ENCODE peak calls at places on chromosomes 16 and 17, in six cellular contexts. One of them, this sample, is unnamed.

GRCh38 chr16:68287276-68288251 is 23.2 kb downstream of the SLC7A6OS start:
- DNase-seq in H1: no peak
- DNase-seq in GM12878: no peak
- DNase-seq in HepG2: no peak
- DNase-seq in A549: no peak
- DNase-seq in SK-N-SH: no peak
- DNase-seq in this sample: no peak

GRCh38 chr16:84361546-84361945 is 6.8 kb upstream of the ATP2C2 start:
- DNase-seq in A549: no peak
- DNase-seq in H1: no peak
- DNase-seq in GM12878: no peak
- DNase-seq in SK-N-SH: no peak
- DNase-seq in HepG2: no peak
- DNase-seq in this sample: no peak

GRCh38 chr16:4814046-4814445 is 11.6 kb upstream of the ROGDI start:
- DNase-seq in HepG2: no peak
- DNase-seq in H1: no peak
- DNase-seq in GM12878: no peak
- DNase-seq in A549: no peak
- DNase-seq in SK-N-SH: no peak
- DNase-seq in this sample: no peak

GRCh38 chr16:14509055-14509454 is 121.0 kb downstream of the PARN start:
- DNase-seq in SK-N-SH: no peak
- DNase-seq in H1: no peak
- DNase-seq in GM12878: no peak
- DNase-seq in HepG2: peak; percentile 68
- DNase-seq in A549: peak; percentile 62
- DNase-seq in this sample: no peak

GRCh38 chr16:10120953-10121352 is 61.3 kb downstream of the GRIN2A start:
- DNase-seq in GM12878: no peak
- DNase-seq in H1: no peak
- DNase-seq in HepG2: no peak
- DNase-seq in SK-N-SH: no peak
- DNase-seq in A549: no peak
- DNase-seq in this sample: no peak

GRCh38 chr17:40548491-40548981 is 16.7 kb downstream of the CCR7 start:
- DNase-seq in H1: no peak
- DNase-seq in SK-N-SH: no peak
- DNase-seq in HepG2: no peak
- DNase-seq in GM12878: no peak
- DNase-seq in A549: no peak
- DNase-seq in this sample: no peak

GRCh38 chr16:62213763-62214162 is 177.5 kb upstream of the CDH8 start:
- DNase-seq in H1: peak; percentile 60
- DNase-seq in SK-N-SH: no peak
- DNase-seq in GM12878: no peak
- DNase-seq in A549: no peak
- DNase-seq in HepG2: peak; percentile 29
- DNase-seq in this sample: no peak

GRCh38 chr17:81510798-81511549 is 1.6 kb downstream of the ACTG1 start:
- DNase-seq in SK-N-SH: no peak
- DNase-seq in HepG2: no peak
- DNase-seq in A549: no peak
- DNase-seq in H1: no peak
- DNase-seq in GM12878: no peak
- DNase-seq in this sample: no peak

GRCh38 chr16:19130852-19131808 is 17.4 kb downstream of the ITPRIPL2 start:
- DNase-seq in GM12878: no peak
- DNase-seq in HepG2: no peak
- DNase-seq in SK-N-SH: no peak
- DNase-seq in H1: no peak
- DNase-seq in A549: no peak
- DNase-seq in this sample: peak; percentile 40

GRCh38 chr17:2580641-2581040 is 12.8 kb upstream of the PAFAH1B1 start:
- DNase-seq in H1: no peak
- DNase-seq in A549: no peak
- DNase-seq in HepG2: no peak
- DNase-seq in GM12878: no peak
- DNase-seq in SK-N-SH: no peak
- DNase-seq in this sample: no peak

GRCh38 chr17:73555199-73555810 is 88.9 kb downstream of the SDK2 start:
- DNase-seq in HepG2: no peak
- DNase-seq in H1: no peak
- DNase-seq in SK-N-SH: no peak
- DNase-seq in A549: no peak
- DNase-seq in GM12878: no peak
- DNase-seq in this sample: no peak

GRCh38 chr16:3223913-3224515 is 10.9 kb downstream of the ZNF200 start:
- DNase-seq in A549: no peak
- DNase-seq in H1: no peak
- DNase-seq in HepG2: no peak
- DNase-seq in GM12878: no peak
- DNase-seq in SK-N-SH: no peak
- DNase-seq in this sample: no peak

GRCh38 chr16:80614908-80615696 is 74.3 kb downstream of the DYNLRB2 start:
- DNase-seq in GM12878: no peak
- DNase-seq in A549: peak; percentile 53
- DNase-seq in SK-N-SH: no peak
- DNase-seq in HepG2: no peak
- DNase-seq in H1: peak; percentile 10
- DNase-seq in this sample: peak; percentile 25

GRCh38 chr17:12739500-12739899 is 49.8 kb upstream of the ARHGAP44 start:
- DNase-seq in A549: no peak
- DNase-seq in SK-N-SH: no peak
- DNase-seq in GM12878: no peak
- DNase-seq in H1: no peak
- DNase-seq in HepG2: no peak
- DNase-seq in this sample: no peak

GRCh38 chr17:7838291-7839075 is 4.5 kb downstream of the KDM6B start:
- DNase-seq in H1: no peak
- DNase-seq in HepG2: peak; percentile 41
- DNase-seq in GM12878: no peak
- DNase-seq in SK-N-SH: peak; percentile 71
- DNase-seq in A549: no peak
- DNase-seq in this sample: peak; percentile 27

GRCh38 chr16:68605746-68606145 is 39.4 kb upstream of the CDH3 start:
- DNase-seq in A549: no peak
- DNase-seq in HepG2: no peak
- DNase-seq in H1: no peak
- DNase-seq in SK-N-SH: no peak
- DNase-seq in GM12878: no peak
- DNase-seq in this sample: no peak

GRCh38 chr17:80096531-80097306 is 4.7 kb upstream of the GAA start:
- DNase-seq in GM12878: no peak
- DNase-seq in A549: no peak
- DNase-seq in H1: peak; percentile 37
- DNase-seq in SK-N-SH: peak; percentile 91
- DNase-seq in HepG2: no peak
- DNase-seq in this sample: no peak

GRCh38 chr17:7634384-7634783 is 4.4 kb downstream of the SHBG start:
- DNase-seq in GM12878: no peak
- DNase-seq in SK-N-SH: peak; percentile 89
- DNase-seq in A549: peak; percentile 87
- DNase-seq in HepG2: no peak
- DNase-seq in H1: peak; percentile 87
- DNase-seq in this sample: peak; percentile 78

GRCh38 chr16:80034948-80035700 is 434.6 kb upstream of the MAF start:
- DNase-seq in SK-N-SH: no peak
- DNase-seq in HepG2: no peak
- DNase-seq in H1: no peak
- DNase-seq in GM12878: no peak
- DNase-seq in A549: no peak
- DNase-seq in this sample: no peak

GRCh38 chr17:7004398-7005253 is 7.8 kb upstream of the RNASEK start:
- DNase-seq in GM12878: peak; percentile 26
- DNase-seq in HepG2: peak; percentile 76
- DNase-seq in H1: peak; percentile 53
- DNase-seq in SK-N-SH: peak; percentile 70
- DNase-seq in A549: peak; percentile 84
- DNase-seq in this sample: peak; percentile 43

GRCh38 chr16:29697391-29697790 is 18.4 kb downstream of the QPRT start:
- DNase-seq in H1: no peak
- DNase-seq in A549: no peak
- DNase-seq in SK-N-SH: no peak
- DNase-seq in GM12878: no peak
- DNase-seq in HepG2: no peak
- DNase-seq in this sample: no peak

GRCh38 chr17:45696442-45696841 is 87.7 kb upstream of the CRHR1 start:
- DNase-seq in A549: no peak
- DNase-seq in SK-N-SH: no peak
- DNase-seq in GM12878: no peak
- DNase-seq in H1: no peak
- DNase-seq in HepG2: no peak
- DNase-seq in this sample: no peak

GRCh38 chr17:6755731-6756184 is at the start of gene XAF1:
- DNase-seq in GM12878: peak; percentile 40
- DNase-seq in HepG2: no peak
- DNase-seq in SK-N-SH: no peak
- DNase-seq in H1: no peak
- DNase-seq in A549: no peak
- DNase-seq in this sample: no peak

GRCh38 chr17:9912146-9913099 is 7.4 kb upstream of the RCVRN start:
- DNase-seq in SK-N-SH: no peak
- DNase-seq in GM12878: no peak
- DNase-seq in HepG2: no peak
- DNase-seq in H1: no peak
- DNase-seq in A549: no peak
- DNase-seq in this sample: no peak

GRCh38 chr17:65656390-65657250 is 95.2 kb upstream of the AXIN2 start:
- DNase-seq in SK-N-SH: no peak
- DNase-seq in GM12878: peak; percentile 39
- DNase-seq in HepG2: peak; percentile 80
- DNase-seq in H1: no peak
- DNase-seq in A549: no peak
- DNase-seq in this sample: no peak

GRCh38 chr16:21638573-21638975 is 13.8 kb downstream of the IGSF6 start:
- DNase-seq in H1: no peak
- DNase-seq in SK-N-SH: no peak
- DNase-seq in HepG2: peak; percentile 91
- DNase-seq in A549: no peak
- DNase-seq in GM12878: no peak
- DNase-seq in this sample: no peak

GRCh38 chr17:732788-733720 is 658 bp downstream of the TLCD3A start:
- DNase-seq in H1: peak; percentile 69
- DNase-seq in HepG2: no peak
- DNase-seq in SK-N-SH: peak; percentile 82
- DNase-seq in A549: no peak
- DNase-seq in GM12878: no peak
- DNase-seq in this sample: peak; percentile 34

GRCh38 chr17:72588561-72588960 is 467.7 kb downstream of the SOX9 start:
- DNase-seq in A549: no peak
- DNase-seq in GM12878: no peak
- DNase-seq in SK-N-SH: no peak
- DNase-seq in HepG2: no peak
- DNase-seq in H1: no peak
- DNase-seq in this sample: no peak

GRCh38 chr16:9695152-9695551 is 487.1 kb downstream of the GRIN2A start:
- DNase-seq in A549: no peak
- DNase-seq in GM12878: no peak
- DNase-seq in HepG2: no peak
- DNase-seq in SK-N-SH: no peak
- DNase-seq in H1: no peak
- DNase-seq in this sample: no peak

GRCh38 chr17:63378411-63379076 is 67.6 kb downstream of the CYB561 start:
- DNase-seq in HepG2: no peak
- DNase-seq in SK-N-SH: peak; percentile 55
- DNase-seq in H1: no peak
- DNase-seq in GM12878: no peak
- DNase-seq in A549: no peak
- DNase-seq in this sample: no peak
- TF ChIP-seq CHD2 in HepG2: no peak
- TF ChIP-seq CHD2 in SK-N-SH: peak; percentile 93
- TF ChIP-seq CHD2 in H1: no peak
- TF ChIP-seq CHD2 in GM12878: no peak
- TF ChIP-seq CHD2 in A549: no peak
- TF ChIP-seq CHD2 in this sample: no peak

DNA sequence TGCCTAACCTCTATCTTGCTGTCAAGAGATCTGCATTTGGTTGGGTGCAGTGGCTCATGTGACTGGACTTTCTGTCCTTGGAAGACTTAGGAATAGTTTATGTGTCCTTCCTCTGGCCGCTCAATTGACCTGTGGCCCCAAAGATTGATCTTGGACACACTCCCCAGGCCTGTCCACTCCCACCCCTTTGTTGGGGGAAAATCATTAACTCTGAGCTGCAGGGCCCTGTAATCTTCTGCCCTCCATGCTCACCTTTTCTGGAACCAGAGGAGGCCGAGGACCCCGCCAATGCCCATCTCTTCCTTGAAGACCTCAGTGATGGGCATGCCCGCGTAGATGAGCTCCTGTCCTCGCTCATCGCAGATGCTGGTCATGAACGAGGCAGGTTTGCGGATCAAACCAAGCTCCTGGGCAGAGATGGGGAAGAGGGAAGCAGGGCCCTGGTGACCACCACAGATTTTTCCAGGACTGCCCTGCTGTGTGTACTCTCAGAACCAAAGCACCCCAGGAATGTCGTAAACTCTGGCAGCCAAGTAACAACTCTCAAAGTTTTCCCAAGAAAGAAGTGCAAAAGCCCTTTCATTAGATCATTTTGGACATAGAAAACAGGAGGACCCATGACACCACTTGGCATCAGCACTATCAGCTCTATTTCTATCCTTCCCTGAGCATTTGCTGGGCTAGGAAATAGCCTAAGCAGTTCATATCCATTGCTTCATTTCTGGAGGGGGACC is 8.5 kb upstream of the KLHL11 start:
- DNase-seq in HepG2: no peak
- DNase-seq in A549: no peak
- DNase-seq in GM12878: no peak
- DNase-seq in H1: no peak
- DNase-seq in SK-N-SH: no peak
- DNase-seq in this sample: no peak
- TF ChIP-seq CHD2 in HepG2: no peak
- TF ChIP-seq CHD2 in A549: no peak
- TF ChIP-seq CHD2 in GM12878: no peak
- TF ChIP-seq CHD2 in H1: no peak
- TF ChIP-seq CHD2 in SK-N-SH: no peak
- TF ChIP-seq CHD2 in this sample: no peak

GRCh38 chr16:719815-720506 is 985 bp upstream of the ANTKMT start:
- DNase-seq in H1: no peak
- DNase-seq in SK-N-SH: peak; percentile 54
- DNase-seq in A549: peak; percentile 70
- DNase-seq in GM12878: no peak
- DNase-seq in HepG2: peak; percentile 66
- DNase-seq in this sample: peak; percentile 79
- TF ChIP-seq CHD2 in H1: no peak
- TF ChIP-seq CHD2 in SK-N-SH: no peak
- TF ChIP-seq CHD2 in A549: no peak
- TF ChIP-seq CHD2 in GM12878: no peak
- TF ChIP-seq CHD2 in HepG2: no peak
- TF ChIP-seq CHD2 in this sample: no peak

DNA sequence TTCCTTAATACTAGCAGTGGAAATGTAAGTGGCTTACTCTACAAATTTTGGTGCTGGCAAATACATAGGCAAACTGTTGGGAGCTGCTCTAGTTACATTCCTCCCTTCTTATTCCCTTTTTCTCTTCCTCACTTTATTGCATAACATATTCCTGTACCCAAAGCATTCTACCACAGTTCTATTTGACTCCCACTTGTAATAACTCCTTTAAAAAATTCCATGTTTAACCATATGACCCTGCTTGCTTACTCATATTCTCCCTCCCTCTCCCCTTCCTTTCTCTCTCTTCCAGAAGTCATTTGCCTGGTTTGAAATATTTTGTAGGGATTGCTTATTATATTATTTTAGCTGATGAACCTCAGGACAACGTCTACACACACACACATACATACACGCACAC is 22.7 kb downstream of the NQO1 start:
- DNase-seq in HepG2: no peak
- DNase-seq in A549: no peak
- DNase-seq in GM12878: no peak
- DNase-seq in H1: no peak
- DNase-seq in SK-N-SH: no peak
- DNase-seq in this sample: no peak
- TF ChIP-seq CHD2 in HepG2: no peak
- TF ChIP-seq CHD2 in A549: no peak
- TF ChIP-seq CHD2 in GM12878: no peak
- TF ChIP-seq CHD2 in H1: no peak
- TF ChIP-seq CHD2 in SK-N-SH: no peak
- TF ChIP-seq CHD2 in this sample: no peak

This sample was measured in K562.